ENCODE peak calls at places on chromosomes 16 and 17, in ten cellular contexts. One of them, this sample, is unnamed.

GRCh38 chr16:50705436-50706110 is 12.2 kb downstream of the NOD2 start:
- DNase-seq in HCT116: no peak
- DNase-seq in vagina: no peak
- DNase-seq in GM23338: no peak
- DNase-seq in transverse colon: no peak
- DNase-seq in breast epithelium: no peak
- DNase-seq in endothelial cell of umbilical vein: peak
- DNase-seq in GM12878: no peak
- DNase-seq in prostate gland: no peak
- DNase-seq in stomach: no peak
- DNase-seq in this sample: no peak

GRCh38 chr17:9513266-9513665 is 62.4 kb downstream of the STX8 start:
- DNase-seq in stomach: no peak
- DNase-seq in endothelial cell of umbilical vein: no peak
- DNase-seq in GM12878: no peak
- DNase-seq in prostate gland: no peak
- DNase-seq in transverse colon: no peak
- DNase-seq in HCT116: no peak
- DNase-seq in breast epithelium: no peak
- DNase-seq in GM23338: no peak
- DNase-seq in vagina: no peak
- DNase-seq in this sample: no peak

GRCh38 chr16:12137344-12138094 is 161.0 kb downstream of the SNX29 start:
- DNase-seq in breast epithelium: no peak
- DNase-seq in HCT116: no peak
- DNase-seq in transverse colon: no peak
- DNase-seq in GM23338: no peak
- DNase-seq in stomach: no peak
- DNase-seq in endothelial cell of umbilical vein: no peak
- DNase-seq in GM12878: no peak
- DNase-seq in prostate gland: no peak
- DNase-seq in vagina: no peak
- DNase-seq in this sample: no peak

GRCh38 chr16:56916571-56917403 is 15.2 kb upstream of the HERPUD1 start:
- DNase-seq in breast epithelium: no peak
- DNase-seq in HCT116: no peak
- DNase-seq in transverse colon: peak
- DNase-seq in GM23338: no peak
- DNase-seq in vagina: no peak
- DNase-seq in endothelial cell of umbilical vein: no peak
- DNase-seq in stomach: no peak
- DNase-seq in GM12878: peak
- DNase-seq in prostate gland: peak
- DNase-seq in this sample: no peak

GRCh38 chr17:35891273-35891672 is 11.1 kb upstream of the CCL5 start:
- DNase-seq in prostate gland: no peak
- DNase-seq in GM23338: no peak
- DNase-seq in endothelial cell of umbilical vein: no peak
- DNase-seq in transverse colon: no peak
- DNase-seq in breast epithelium: no peak
- DNase-seq in stomach: no peak
- DNase-seq in vagina: no peak
- DNase-seq in HCT116: no peak
- DNase-seq in GM12878: no peak
- DNase-seq in this sample: no peak

GRCh38 chr16:17343028-17343427 is 127.7 kb downstream of the XYLT1 start:
- DNase-seq in endothelial cell of umbilical vein: no peak
- DNase-seq in HCT116: no peak
- DNase-seq in GM23338: no peak
- DNase-seq in vagina: no peak
- DNase-seq in stomach: no peak
- DNase-seq in breast epithelium: peak
- DNase-seq in GM12878: peak
- DNase-seq in prostate gland: no peak
- DNase-seq in transverse colon: peak
- DNase-seq in this sample: peak

GRCh38 chr16:64933890-64934289 is 188.0 kb downstream of the CDH11 start:
- DNase-seq in vagina: no peak
- DNase-seq in prostate gland: no peak
- DNase-seq in transverse colon: no peak
- DNase-seq in endothelial cell of umbilical vein: no peak
- DNase-seq in breast epithelium: no peak
- DNase-seq in stomach: no peak
- DNase-seq in GM23338: no peak
- DNase-seq in HCT116: no peak
- DNase-seq in GM12878: no peak
- DNase-seq in this sample: no peak

GRCh38 chr16:88810868-88811599 is 694 bp downstream of the APRT start:
- DNase-seq in endothelial cell of umbilical vein: peak
- DNase-seq in breast epithelium: peak
- DNase-seq in HCT116: peak
- DNase-seq in transverse colon: peak
- DNase-seq in vagina: no peak
- DNase-seq in GM23338: peak
- DNase-seq in GM12878: no peak
- DNase-seq in prostate gland: peak
- DNase-seq in stomach: peak
- DNase-seq in this sample: peak

GRCh38 chr17:17303010-17303846 is at the start of gene NT5M:
- DNase-seq in prostate gland: peak
- DNase-seq in stomach: peak
- DNase-seq in breast epithelium: peak
- DNase-seq in endothelial cell of umbilical vein: peak
- DNase-seq in GM12878: no peak
- DNase-seq in vagina: no peak
- DNase-seq in GM23338: peak
- DNase-seq in HCT116: no peak
- DNase-seq in transverse colon: peak
- DNase-seq in this sample: peak

GRCh38 chr16:67653131-67654068 is 6.7 kb downstream of the ACD start:
- DNase-seq in vagina: no peak
- DNase-seq in HCT116: no peak
- DNase-seq in GM23338: no peak
- DNase-seq in stomach: no peak
- DNase-seq in endothelial cell of umbilical vein: no peak
- DNase-seq in GM12878: no peak
- DNase-seq in transverse colon: no peak
- DNase-seq in breast epithelium: no peak
- DNase-seq in prostate gland: no peak
- DNase-seq in this sample: no peak

GRCh38 chr16:87305505-87306391 is 11.4 kb downstream of the C16orf95 start:
- DNase-seq in breast epithelium: no peak
- DNase-seq in vagina: no peak
- DNase-seq in endothelial cell of umbilical vein: no peak
- DNase-seq in GM12878: no peak
- DNase-seq in stomach: no peak
- DNase-seq in HCT116: no peak
- DNase-seq in transverse colon: no peak
- DNase-seq in GM23338: peak
- DNase-seq in prostate gland: no peak
- DNase-seq in this sample: no peak

GRCh38 chr17:6507535-6507934 is 48.8 kb downstream of the PITPNM3 start:
- DNase-seq in HCT116: peak
- DNase-seq in vagina: no peak
- DNase-seq in endothelial cell of umbilical vein: peak
- DNase-seq in GM12878: no peak
- DNase-seq in GM23338: no peak
- DNase-seq in prostate gland: no peak
- DNase-seq in stomach: no peak
- DNase-seq in breast epithelium: no peak
- DNase-seq in transverse colon: peak
- DNase-seq in this sample: no peak

GRCh38 chr17:7173687-7174602 is 5.2 kb downstream of the ASGR1 start:
- DNase-seq in breast epithelium: no peak
- DNase-seq in prostate gland: peak
- DNase-seq in stomach: peak
- DNase-seq in vagina: no peak
- DNase-seq in endothelial cell of umbilical vein: peak
- DNase-seq in GM12878: no peak
- DNase-seq in GM23338: peak
- DNase-seq in transverse colon: peak
- DNase-seq in HCT116: no peak
- DNase-seq in this sample: no peak

GRCh38 chr16:11435576-11435975 is 90.3 kb downstream of the RMI2 start:
- DNase-seq in GM23338: no peak
- DNase-seq in GM12878: no peak
- DNase-seq in stomach: no peak
- DNase-seq in breast epithelium: no peak
- DNase-seq in endothelial cell of umbilical vein: no peak
- DNase-seq in HCT116: no peak
- DNase-seq in vagina: no peak
- DNase-seq in transverse colon: no peak
- DNase-seq in prostate gland: no peak
- DNase-seq in this sample: no peak

GRCh38 chr16:1543085-1543896 is 9.8 kb downstream of the TMEM204 start:
- DNase-seq in vagina: no peak
- DNase-seq in prostate gland: no peak
- DNase-seq in HCT116: peak
- DNase-seq in endothelial cell of umbilical vein: peak
- DNase-seq in GM12878: peak
- DNase-seq in GM23338: peak
- DNase-seq in breast epithelium: no peak
- DNase-seq in stomach: peak
- DNase-seq in transverse colon: peak
- DNase-seq in this sample: peak
- H3K27ac ChIP-seq in vagina: peak
- H3K27ac ChIP-seq in prostate gland: peak
- H3K27ac ChIP-seq in HCT116: peak
- H3K27ac ChIP-seq in endothelial cell of umbilical vein: peak
- H3K27ac ChIP-seq in GM12878: no peak
- H3K27ac ChIP-seq in GM23338: no peak
- H3K27ac ChIP-seq in breast epithelium: peak
- H3K27ac ChIP-seq in stomach: peak
- H3K27ac ChIP-seq in transverse colon: peak
- H3K27ac ChIP-seq in this sample: peak

GRCh38 chr17:14935139-14935538 is 330.0 kb downstream of the PMP22 start:
- DNase-seq in HCT116: no peak
- DNase-seq in prostate gland: no peak
- DNase-seq in endothelial cell of umbilical vein: no peak
- DNase-seq in stomach: no peak
- DNase-seq in transverse colon: no peak
- DNase-seq in vagina: no peak
- DNase-seq in GM23338: no peak
- DNase-seq in GM12878: no peak
- DNase-seq in breast epithelium: no peak
- DNase-seq in this sample: no peak

GRCh38 chr17:14933676-14934075 is 331.4 kb downstream of the PMP22 start:
- DNase-seq in HCT116: no peak
- DNase-seq in GM12878: no peak
- DNase-seq in breast epithelium: no peak
- DNase-seq in vagina: no peak
- DNase-seq in transverse colon: no peak
- DNase-seq in stomach: no peak
- DNase-seq in GM23338: no peak
- DNase-seq in prostate gland: no peak
- DNase-seq in endothelial cell of umbilical vein: no peak
- DNase-seq in this sample: no peak
- TF ChIP-seq POLR2AphosphoS5 in HCT116: no peak
- TF ChIP-seq POLR2AphosphoS5 in GM12878: no peak
- TF ChIP-seq POLR2AphosphoS5 in breast epithelium: no peak
- TF ChIP-seq POLR2AphosphoS5 in vagina: no peak
- TF ChIP-seq POLR2AphosphoS5 in transverse colon: no peak
- TF ChIP-seq POLR2AphosphoS5 in stomach: no peak
- TF ChIP-seq POLR2AphosphoS5 in GM23338: no peak
- TF ChIP-seq POLR2AphosphoS5 in prostate gland: no peak
- TF ChIP-seq POLR2AphosphoS5 in endothelial cell of umbilical vein: no peak
- TF ChIP-seq POLR2AphosphoS5 in this sample: no peak

GRCh38 chr17:77571141-77571540 is 387.4 kb upstream of the TNRC6C start:
- DNase-seq in transverse colon: no peak
- DNase-seq in endothelial cell of umbilical vein: no peak
- DNase-seq in vagina: no peak
- DNase-seq in breast epithelium: no peak
- DNase-seq in prostate gland: no peak
- DNase-seq in GM23338: peak
- DNase-seq in HCT116: no peak
- DNase-seq in stomach: no peak
- DNase-seq in GM12878: no peak
- DNase-seq in this sample: no peak

GRCh38 chr17:77571562-77571981 is 386.9 kb upstream of the TNRC6C start:
- DNase-seq in vagina: no peak
- DNase-seq in transverse colon: no peak
- DNase-seq in GM23338: no peak
- DNase-seq in endothelial cell of umbilical vein: peak
- DNase-seq in breast epithelium: no peak
- DNase-seq in prostate gland: no peak
- DNase-seq in stomach: peak
- DNase-seq in HCT116: no peak
- DNase-seq in GM12878: no peak
- DNase-seq in this sample: no peak

GRCh38 chr17:77569846-77570564 is 388.5 kb upstream of the TNRC6C start:
- DNase-seq in transverse colon: no peak
- DNase-seq in HCT116: no peak
- DNase-seq in GM12878: no peak
- DNase-seq in breast epithelium: no peak
- DNase-seq in GM23338: no peak
- DNase-seq in stomach: no peak
- DNase-seq in endothelial cell of umbilical vein: no peak
- DNase-seq in vagina: no peak
- DNase-seq in prostate gland: no peak
- DNase-seq in this sample: no peak

GRCh38 chr17:77572065-77572601 is 386.4 kb upstream of the TNRC6C start:
- DNase-seq in stomach: no peak
- DNase-seq in prostate gland: no peak
- DNase-seq in HCT116: no peak
- DNase-seq in GM12878: no peak
- DNase-seq in breast epithelium: no peak
- DNase-seq in endothelial cell of umbilical vein: no peak
- DNase-seq in GM23338: no peak
- DNase-seq in transverse colon: no peak
- DNase-seq in vagina: no peak
- DNase-seq in this sample: no peak

GRCh38 chr17:77570565-77570898 is 388.0 kb upstream of the TNRC6C start:
- DNase-seq in endothelial cell of umbilical vein: no peak
- DNase-seq in GM12878: no peak
- DNase-seq in prostate gland: no peak
- DNase-seq in vagina: no peak
- DNase-seq in breast epithelium: no peak
- DNase-seq in stomach: no peak
- DNase-seq in GM23338: no peak
- DNase-seq in HCT116: no peak
- DNase-seq in transverse colon: no peak
- DNase-seq in this sample: no peak
- H3K27ac ChIP-seq in endothelial cell of umbilical vein: no peak
- H3K27ac ChIP-seq in GM12878: no peak
- H3K27ac ChIP-seq in prostate gland: no peak
- H3K27ac ChIP-seq in vagina: no peak
- H3K27ac ChIP-seq in breast epithelium: no peak
- H3K27ac ChIP-seq in stomach: no peak
- H3K27ac ChIP-seq in GM23338: no peak
- H3K27ac ChIP-seq in HCT116: no peak
- H3K27ac ChIP-seq in transverse colon: no peak
- H3K27ac ChIP-seq in this sample: no peak

DNA sequence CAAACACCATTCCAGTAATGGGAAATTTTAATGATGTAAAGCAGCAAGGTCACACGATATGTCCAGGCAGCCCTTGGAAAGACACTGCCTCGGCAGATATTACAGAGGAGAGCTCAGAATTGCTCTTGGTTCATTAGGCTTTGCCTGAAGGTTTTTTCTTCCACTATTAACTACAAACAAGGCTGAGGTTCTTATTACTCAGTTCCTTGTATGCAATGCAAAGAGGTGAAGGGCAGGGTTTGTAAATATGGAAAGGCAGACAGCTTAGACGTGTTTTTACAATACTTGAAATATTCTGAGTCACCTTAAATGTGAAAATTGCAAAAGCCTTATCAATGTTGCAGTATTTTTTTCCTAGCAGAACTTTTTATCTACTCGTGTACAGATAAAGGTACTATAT is 200.7 kb upstream of the PMFBP1 start:
- DNase-seq in transverse colon: no peak
- DNase-seq in GM23338: no peak
- DNase-seq in prostate gland: no peak
- DNase-seq in endothelial cell of umbilical vein: no peak
- DNase-seq in GM12878: no peak
- DNase-seq in stomach: no peak
- DNase-seq in vagina: no peak
- DNase-seq in HCT116: no peak
- DNase-seq in breast epithelium: no peak
- DNase-seq in this sample: no peak
- TF ChIP-seq POLR2AphosphoS5 in transverse colon: no peak
- TF ChIP-seq POLR2AphosphoS5 in GM23338: no peak
- TF ChIP-seq POLR2AphosphoS5 in prostate gland: no peak
- TF ChIP-seq POLR2AphosphoS5 in endothelial cell of umbilical vein: no peak
- TF ChIP-seq POLR2AphosphoS5 in GM12878: no peak
- TF ChIP-seq POLR2AphosphoS5 in stomach: no peak
- TF ChIP-seq POLR2AphosphoS5 in vagina: no peak
- TF ChIP-seq POLR2AphosphoS5 in HCT116: no peak
- TF ChIP-seq POLR2AphosphoS5 in breast epithelium: no peak
- TF ChIP-seq POLR2AphosphoS5 in this sample: no peak

This sample was measured in HL-60.